ENCODE peak calls at places on chromosome 20, in ten cellular contexts. S is CD8-positive, alpha-beta T cell; R is T-cell; Q is AG08396; C is activated gamma-delta T cell treated with Interleukin-2 at 50 U/mL for 16 hours; B is aorta; N is stimulated activated naive B cell treated with anti-CD40 and anti-IgM and Interleukin-4, amounts not matched to agents 10 μg/mL and 1 μg/mL and 100 μg/mL, for 72 hours; H is DMS 273 treated with DMSO at 0.1 percent for 48 hours; T is HCEC 1CT; X is cardiac muscle cell. I is an unnamed sample.

GRCh38 chr20:58701431-58702160 is 9.0 kb downstream of the NPEPL1 start:
- DNase-seq in H (no peak), S (no peak), Q (no peak), T (no peak), X (no peak), N (no peak), C (no peak), B (no peak), R (no peak), I (no peak)

GRCh38 chr20:57659789-57660509 is 39.7 kb upstream of the ZBP1 start:
- DNase-seq in B (no peak), T (no peak), C (no peak), R (no peak), X (no peak), Q (no peak), S (no peak), H (no peak), N (no peak), I (no peak)

GRCh38 chr20:50226093-50226974 is 35.7 kb downstream of the CEBPB start:
- DNase-seq in X (no peak), B (peak; percentile 85), Q (peak; percentile 70), N (peak; percentile 16), R (no peak), T (peak; percentile 43), C (no peak), H (no peak), S (no peak), I (no peak)

GRCh38 chr20:51541189-51542032 is 1.1 kb downstream of the NFATC2 start:
- DNase-seq in X (peak; percentile 95), C (peak; percentile 70), R (peak; percentile 79), N (peak; percentile 76), T (no peak), S (peak; percentile 82), B (peak; percentile 92), Q (peak; percentile 68), H (no peak), I (peak; percentile 57)

GRCh38 chr20:25321262-25321831 is 69.3 kb downstream of the ABHD12 start:
- DNase-seq in R (no peak), N (no peak), C (no peak), H (no peak), Q (no peak), B (no peak), X (no peak), T (no peak), S (no peak), I (no peak)

GRCh38 chr20:689348-689747 is 13.7 kb upstream of the SCRT2 start:
- DNase-seq in H (no peak), S (no peak), N (no peak), Q (no peak), R (no peak), C (no peak), X (no peak), T (no peak), B (no peak), I (no peak)

GRCh38 chr20:21342656-21343345 is 39.7 kb downstream of the XRN2 start:
- DNase-seq in S (no peak), N (no peak), T (peak; percentile 52), B (no peak), R (no peak), Q (peak; percentile 4), H (no peak), X (no peak), C (no peak), I (no peak)

GRCh38 chr20:4160761-4161305 is 145.5 kb upstream of the RNF24 start:
- DNase-seq in B (peak; percentile 86), S (no peak), T (no peak), H (no peak), R (no peak), N (no peak), C (no peak), X (peak; percentile 64), Q (no peak), I (no peak)

GRCh38 chr20:20410678-20411077 is 42.8 kb downstream of the INSM1 start:
- DNase-seq in H (peak; percentile 85), C (no peak), B (no peak), R (no peak), N (no peak), T (no peak), Q (no peak), X (peak; percentile 71), S (no peak), I (peak; percentile 93)

GRCh38 chr20:24118096-24118780 is 129.7 kb upstream of the GGTLC1 start:
- DNase-seq in T (no peak), X (no peak), H (no peak), S (no peak), R (no peak), B (no peak), N (no peak), Q (no peak), C (no peak), I (no peak)

GRCh38 chr20:63977392-63978276 is 1.8 kb downstream of the SAMD10 start:
- DNase-seq in R (no peak), X (no peak), N (no peak), S (peak; percentile 68), Q (peak; percentile 70), T (peak; percentile 71), C (peak; percentile 61), B (peak; percentile 48), H (no peak), I (no peak)

GRCh38 chr20:50600281-50600895 is 90.2 kb downstream of the PTPN1 start:
- DNase-seq in S (no peak), B (no peak), X (no peak), R (no peak), Q (no peak), N (no peak), H (no peak), C (no peak), T (no peak), I (no peak)

GRCh38 chr20:29743101-29743931 is 1514.1 kb upstream of the DEFB115 start:
- DNase-seq in T (no peak), Q (no peak), N (no peak), X (no peak), C (no peak), B (no peak), H (no peak), R (no peak), S (no peak), I (no peak)

GRCh38 chr20:23649830-23650417 is 12.2 kb upstream of the CST3 start:
- DNase-seq in C (no peak), H (no peak), N (no peak), T (no peak), B (no peak), S (no peak), R (no peak), Q (no peak), X (no peak), I (no peak)

GRCh38 chr20:34925341-34925740 is 30.3 kb downstream of the GSS start:
- DNase-seq in X (no peak), T (no peak), C (no peak), S (no peak), R (no peak), N (no peak), Q (no peak), B (no peak), H (no peak), I (no peak)

GRCh38 chr20:2465100-2465499 is 5.5 kb downstream of the SNRPB start:
- DNase-seq in Q (no peak), R (no peak), S (no peak), C (no peak), H (no peak), T (no peak), B (no peak), N (no peak), X (no peak), I (no peak)

GRCh38 chr20:63734111-63734945 is 2.1 kb upstream of the LIME1 start:
- DNase-seq in T (no peak), R (no peak), Q (no peak), N (no peak), H (no peak), S (no peak), X (no peak), B (no peak), C (no peak), I (no peak)